ENCODE peak calls at places on chromosomes 13 and 19, in four cellular contexts. S, N, G and M are unnamed samples. For H3K27me3, the result is how much of the 10 kb centered on the place peaks cover.

GRCh38 chr13:25752957-25753540 is 298.8 kb downstream of the SHISA2 start:
- DNase-seq in N (no peak), S (peak), G (no peak), M (no peak)

GRCh38 chr13:102774210-102774560 is 599 bp upstream of the TEX30 start:
- DNase-seq in S (no peak), N (no peak), G (no peak), M (no peak)

GRCh38 chr13:20370815-20371421 is 138.8 kb upstream of the GJB6 start:
- DNase-seq in S (no peak), G (no peak), N (no peak), M (no peak)

GRCh38 chr13:99805361-99805760 is 166.2 kb downstream of the ZIC5 start:
- DNase-seq in N (no peak), S (no peak), G (no peak), M (no peak)

GRCh38 chr13:53064721-53065120 is 36.1 kb downstream of the OLFM4 start:
- DNase-seq in S (no peak), N (no peak), G (no peak), M (peak)

GRCh38 chr13:71712988-71713653 is 153.9 kb downstream of the DACH1 start:
- DNase-seq in G (no peak), S (peak), N (peak), M (no peak)

GRCh38 chr13:110000534-110001345 is 214.4 kb upstream of the IRS2 start:
- DNase-seq in S (no peak), G (no peak), N (no peak), M (no peak)

GRCh38 chr13:23384111-23384510 is 49.4 kb downstream of the SACS start:
- DNase-seq in N (no peak), S (peak), G (no peak), M (no peak)

GRCh38 chr13:28099396-28100148 is 804 bp downstream of the FLT3 start:
- DNase-seq in N (no peak), G (peak), S (no peak), M (no peak)

GRCh38 chr13:60019119-60019993 is 144.4 kb downstream of the DIAPH3 start:
- DNase-seq in N (no peak), S (peak), G (no peak), M (peak)

GRCh38 chr13:79226938-79227337 is 179.1 kb downstream of the RBM26 start:
- DNase-seq in S (no peak), N (peak), G (no peak), M (no peak)

GRCh38 chr13:46386996-46387851 is at the start of gene RUBCNL:
- DNase-seq in S (peak), G (peak), N (peak), M (peak)

GRCh38 chr19:22919946-22920345 is 83.0 kb downstream of the ZNF728 start:
- DNase-seq in G (no peak), S (no peak), N (no peak), M (no peak)

GRCh38 chr19:54207908-54208783 is 7.5 kb downstream of the RPS9 start:
- DNase-seq in G (peak), S (peak), N (no peak), M (no peak)

GRCh38 chr19:50660083-50660366 is 10.8 kb downstream of the C19orf81 start:
- DNase-seq in S (no peak), N (no peak), G (no peak), M (no peak)

GRCh38 chr13:83620535-83621220 is 261.6 kb downstream of the SLITRK1 start:
- DNase-seq in N (no peak), G (no peak), S (no peak), M (no peak)

GRCh38 chr13:45728759-45729158 is 26.6 kb downstream of the CBY2 start:
- DNase-seq in G (no peak), S (no peak), N (peak), M (no peak)

GRCh38 chr13:99203601-99204579 is 3.2 kb downstream of the UBAC2 start:
- DNase-seq in S (no peak), G (peak), N (no peak), M (no peak)

GRCh38 chr19:1986357-1987162 is 29.0 kb downstream of the BTBD2 start:
- DNase-seq in S (no peak), N (no peak), G (no peak), M (no peak)

GRCh38 chr19:27794444-27795042 is 1418.4 kb downstream of the UQCRFS1 start:
- DNase-seq in G (peak), N (peak), S (peak), M (peak)

GRCh38 chr19:2355168-2356035 is 4.7 kb upstream of the TMPRSS9 start:
- DNase-seq in S (no peak), G (no peak), N (no peak), M (no peak)

GRCh38 chr19:3691372-3691716 is 8.9 kb downstream of the PIP5K1C start:
- DNase-seq in G (no peak), N (no peak), S (no peak), M (no peak)
- H3K27ac ChIP-seq in G (no peak), N (no peak), S (no peak), M (no peak)

GRCh38 chr13:107884564-107884963 is 330.8 kb downstream of the LIG4 start:
- DNase-seq in G (no peak), S (no peak), N (no peak), M (no peak)
- H3K27me3 ChIP-seq in G (under half), S (under half), N (under half), M (under half)

GRCh38 chr19:38707512-38708114 is 36.7 kb downstream of the CAPN12 start:
- DNase-seq in N (no peak), S (peak), G (no peak), M (no peak)

GRCh38 chr19:38709671-38710415 is 34.4 kb downstream of the CAPN12 start:
- DNase-seq in N (no peak), S (no peak), G (no peak), M (no peak)

GRCh38 chr19:38708413-38709024 is 35.8 kb downstream of the CAPN12 start:
- DNase-seq in S (no peak), G (no peak), N (no peak), M (no peak)

GRCh38 chr19:38710416-38710702 is 33.9 kb downstream of the CAPN12 start:
- DNase-seq in S (no peak), G (no peak), N (no peak), M (no peak)

GRCh38 chr19:38709119-38709518 is 35.2 kb downstream of the CAPN12 start:
- DNase-seq in N (no peak), S (no peak), G (no peak), M (no peak)
- H3K27ac ChIP-seq in N (peak), S (peak), G (no peak), M (no peak)

DNA sequence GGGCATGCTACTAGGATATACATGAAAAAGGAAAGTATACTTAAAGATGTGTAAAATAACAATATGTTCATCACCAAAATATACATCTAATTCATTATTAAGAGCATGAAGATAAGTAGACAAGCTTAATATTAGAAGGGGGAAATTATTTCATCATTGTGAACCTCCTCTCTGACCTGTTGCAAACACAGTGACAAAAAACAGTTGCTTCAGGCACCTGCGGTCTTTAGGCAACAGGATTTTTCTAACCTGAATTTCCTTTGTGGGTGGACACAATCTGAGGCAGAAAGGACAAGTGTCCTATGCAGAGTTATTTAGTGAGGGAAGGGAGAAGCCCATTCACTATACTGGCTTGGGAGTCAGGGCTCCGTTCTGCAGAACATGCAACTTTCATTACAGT is 6.3 kb downstream of the FREM2 start:
- DNase-seq in S (no peak), N (no peak), G (no peak), M (no peak)
- H3K27me3 ChIP-seq in S (under half), N (under half), G (under half), M (under half)

GRCh38 chr19:534088-534487 is 2.5 kb downstream of the CDC34 start:
- DNase-seq in G (no peak), S (no peak), N (no peak), M (no peak)
- H3K27ac ChIP-seq in G (peak), S (peak), N (no peak), M (peak)

DNA sequence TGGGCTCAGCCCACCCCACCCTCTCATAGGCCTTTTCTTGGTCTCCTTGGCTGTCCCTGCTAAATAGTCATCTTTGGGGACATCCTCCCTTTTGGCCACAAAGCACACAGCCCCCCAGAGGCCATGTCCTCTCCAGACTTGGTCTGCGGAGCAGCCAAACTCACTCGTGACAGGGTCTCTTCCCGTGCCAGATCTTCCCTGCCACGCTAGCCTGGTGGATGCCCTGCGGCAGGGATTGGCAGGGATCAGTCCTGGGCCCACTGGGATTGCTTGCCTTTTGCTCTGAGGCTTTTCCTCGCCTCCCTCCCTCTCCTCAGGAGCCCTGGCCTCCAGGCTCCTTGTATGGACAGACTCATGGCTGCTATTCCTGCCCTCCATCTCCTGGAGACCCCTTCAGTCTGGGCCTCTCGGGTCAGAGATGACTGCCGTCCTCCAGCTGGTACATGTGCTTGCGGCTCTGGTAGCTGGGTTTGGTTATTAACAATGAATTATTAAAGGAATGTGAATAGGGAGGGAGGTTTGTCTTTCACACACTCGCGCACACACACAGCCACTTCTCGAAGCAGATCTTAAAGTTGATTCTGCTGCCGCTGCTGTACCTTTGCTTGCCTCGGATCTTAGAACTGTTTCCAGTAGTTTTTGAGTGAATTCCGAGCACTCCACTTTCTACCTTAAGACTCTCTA is 45.1 kb downstream of the NFIX start:
- DNase-seq in N (no peak), S (no peak), G (no peak), M (no peak)
- H3K27me3 ChIP-seq in N (half or more), S (under half), G (under half), M (under half)

DNA sequence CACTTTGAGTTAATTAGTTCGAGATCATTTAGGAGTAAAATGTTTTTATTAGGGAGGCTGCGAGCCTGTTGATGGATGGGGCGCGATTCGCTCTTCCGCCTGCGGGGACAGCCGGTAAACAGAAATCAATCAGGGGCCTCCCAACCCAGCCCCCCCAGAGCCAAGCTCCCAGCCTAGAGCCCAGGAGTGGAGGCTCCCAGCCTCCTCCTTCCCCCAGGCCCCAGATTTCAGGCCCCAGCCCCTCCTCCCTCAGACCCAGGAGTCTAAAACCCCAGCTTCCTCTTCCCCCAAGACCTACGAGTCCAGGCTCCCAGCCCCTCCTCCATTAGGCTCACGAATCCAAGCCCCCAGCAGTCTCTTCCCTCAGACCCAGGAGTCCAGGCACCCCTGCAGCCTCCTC is 9.7 kb upstream of the ERFL start:
- DNase-seq in N (no peak), S (no peak), G (no peak), M (no peak)
- H3K27ac ChIP-seq in N (no peak), S (no peak), G (no peak), M (peak)

GRCh38 chr19:47895165-47895782 is 9.2 kb upstream of the SULT2A1 start:
- DNase-seq in G (no peak), N (no peak), S (no peak), M (no peak)
- H3K27me3 ChIP-seq in G (under half), N (under half), S (under half), M (under half)

GRCh38 chr13:67148219-67148583 is 81.9 kb downstream of the PCDH9 start:
- DNase-seq in N (no peak), G (no peak), S (peak), M (no peak)

GRCh38 chr13:67145950-67146349 is 84.2 kb downstream of the PCDH9 start:
- DNase-seq in G (no peak), N (no peak), S (no peak), M (no peak)

GRCh38 chr13:67150608-67151007 is 79.5 kb downstream of the PCDH9 start:
- DNase-seq in N (no peak), S (no peak), G (no peak), M (no peak)

GRCh38 chr13:67146523-67147130 is 83.5 kb downstream of the PCDH9 start:
- DNase-seq in N (no peak), S (peak), G (no peak), M (no peak)

DNA sequence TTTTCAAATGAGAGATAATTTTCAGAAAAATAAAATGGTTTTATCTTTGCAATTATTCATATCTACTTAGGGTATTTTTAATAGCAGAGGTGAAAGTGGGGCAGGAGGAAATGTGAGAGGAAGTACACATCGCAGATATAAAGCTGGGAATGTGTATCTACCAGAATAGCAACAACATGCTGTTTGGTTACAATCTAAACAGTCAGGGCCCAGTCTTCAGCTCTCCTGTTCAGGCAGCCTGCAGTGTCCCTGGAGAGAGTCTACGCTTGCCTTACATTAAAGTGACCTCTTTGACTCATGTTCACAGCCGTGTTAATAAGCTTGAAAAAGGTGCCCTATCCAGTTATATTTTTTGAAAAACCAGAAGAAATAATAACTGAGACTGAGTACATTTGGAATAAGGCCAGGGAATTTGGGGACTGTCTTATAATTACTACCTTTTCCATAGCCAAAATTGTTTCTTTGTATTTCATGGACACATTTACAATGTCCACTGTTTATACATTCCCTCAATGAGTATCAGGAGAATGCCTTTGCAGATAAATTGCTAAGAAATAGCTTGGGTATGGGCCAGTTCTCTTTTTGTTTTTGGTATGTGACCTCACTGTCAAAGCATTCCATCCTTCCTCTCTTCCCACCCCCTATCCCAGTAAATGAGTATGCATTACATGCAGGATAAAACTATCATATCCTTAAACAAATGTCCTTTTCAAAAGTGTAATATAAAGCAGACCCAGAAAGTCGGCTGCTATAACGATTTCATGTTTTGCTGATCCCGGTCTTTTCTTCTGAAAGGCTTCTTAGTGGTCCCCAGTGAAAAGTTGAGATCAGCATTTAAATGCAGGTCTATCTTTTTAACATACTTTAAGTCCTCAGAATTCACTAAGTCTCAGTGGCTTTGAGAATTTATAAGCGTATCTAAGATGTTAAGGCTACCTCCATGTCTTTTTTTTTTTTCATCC is 82.6 kb downstream of the PCDH9 start:
- DNase-seq in S (peak), G (no peak), N (peak), M (no peak)
- H3K27ac ChIP-seq in S (peak), G (no peak), N (peak), M (no peak)

GRCh38 chr19:14390548-14390947 is 9.3 kb downstream of the ADGRE5 start:
- DNase-seq in S (no peak), N (no peak), G (no peak), M (no peak)
- H3K27me3 ChIP-seq in S (under half), N (under half), G (under half), M (under half)